ENCODE peak calls at places on chromosome 9, in nine cellular contexts. O is bronchial epithelial cell, F is cardiac fibroblast, J is choroid plexus epithelial cell, I is left ventricle myocardium inferior, B is H9, C is foreskin fibroblast, Y is A673, U is colonic mucosa. L is an unnamed sample.

GRCh38 chr9:133273819-133274218 is 1.2 kb downstream of the ABO start:
- DNase-seq in O (no peak), F (no peak), J (no peak), I (no peak), B (no peak), C (no peak), Y (no peak), U (peak; percentile 63), L (no peak)

GRCh38 chr9:71446081-71446480 is 322.2 kb downstream of the CEMIP2 start:
- DNase-seq in O (no peak), F (no peak), J (no peak), I (no peak), B (no peak), C (no peak), Y (no peak), U (no peak), L (no peak)

GRCh38 chr9:99592834-99593584 is 228.7 kb upstream of the NR4A3 start:
- DNase-seq in O (no peak), F (no peak), J (no peak), I (no peak), B (no peak), C (no peak), Y (no peak), U (no peak), L (no peak)

GRCh38 chr9:81465468-81466002 is 223.8 kb downstream of the TLE1 start:
- DNase-seq in O (no peak), F (peak; percentile 35), J (peak; percentile 39), I (no peak), B (no peak), C (no peak), Y (no peak), U (no peak), L (no peak)

GRCh38 chr9:80004687-80005086 is 432.9 kb downstream of the TLE4 start:
- DNase-seq in O (peak; percentile 25), F (peak; percentile 8), J (no peak), I (no peak), B (no peak), C (no peak), Y (peak; percentile 2), U (no peak), L (no peak)

GRCh38 chr9:8599937-8600336 is 800.4 kb upstream of the DMAC1 start:
- DNase-seq in O (no peak), F (no peak), J (no peak), I (no peak), B (peak; percentile 71), C (no peak), Y (no peak), U (no peak), L (no peak)

GRCh38 chr9:7148243-7148765 is 390.5 kb downstream of the KDM4C start:
- DNase-seq in O (no peak), F (no peak), J (no peak), I (no peak), B (no peak), C (no peak), Y (no peak), U (no peak), L (no peak)

GRCh38 chr9:135355466-135356420 is 123.8 kb upstream of the PPP1R26 start:
- DNase-seq in O (no peak), F (no peak), J (no peak), I (no peak), B (no peak), C (no peak), Y (no peak), U (no peak), L (no peak)

GRCh38 chr9:132998861-132999635 is 20.6 kb downstream of the GFI1B start:
- DNase-seq in O (no peak), F (no peak), J (no peak), I (no peak), B (no peak), C (no peak), Y (no peak), U (no peak), L (no peak)

GRCh38 chr9:36765077-36765390 is 192.3 kb downstream of the MELK start:
- DNase-seq in O (no peak), F (no peak), J (no peak), I (no peak), B (no peak), C (no peak), Y (no peak), U (no peak), L (no peak)

GRCh38 chr9:17535176-17535575 is 43.7 kb upstream of the SH3GL2 start:
- DNase-seq in O (no peak), F (no peak), J (no peak), I (no peak), B (no peak), C (no peak), Y (no peak), U (no peak), L (no peak)

GRCh38 chr9:17536027-17536426 is 42.8 kb upstream of the SH3GL2 start:
- DNase-seq in O (peak; percentile 17), F (no peak), J (no peak), I (no peak), B (no peak), C (no peak), Y (no peak), U (no peak), L (no peak)

GRCh38 chr9:17532461-17532860 is 46.4 kb upstream of the SH3GL2 start:
- DNase-seq in O (no peak), F (no peak), J (no peak), I (no peak), B (no peak), C (no peak), Y (no peak), U (no peak), L (no peak)

GRCh38 chr9:17528859-17529258 is 50.0 kb upstream of the SH3GL2 start:
- DNase-seq in O (peak; percentile 17), F (peak; percentile 27), J (peak; percentile 35), I (no peak), B (no peak), C (peak; percentile 7), Y (peak; percentile 6), U (no peak), L (no peak)

DNA sequence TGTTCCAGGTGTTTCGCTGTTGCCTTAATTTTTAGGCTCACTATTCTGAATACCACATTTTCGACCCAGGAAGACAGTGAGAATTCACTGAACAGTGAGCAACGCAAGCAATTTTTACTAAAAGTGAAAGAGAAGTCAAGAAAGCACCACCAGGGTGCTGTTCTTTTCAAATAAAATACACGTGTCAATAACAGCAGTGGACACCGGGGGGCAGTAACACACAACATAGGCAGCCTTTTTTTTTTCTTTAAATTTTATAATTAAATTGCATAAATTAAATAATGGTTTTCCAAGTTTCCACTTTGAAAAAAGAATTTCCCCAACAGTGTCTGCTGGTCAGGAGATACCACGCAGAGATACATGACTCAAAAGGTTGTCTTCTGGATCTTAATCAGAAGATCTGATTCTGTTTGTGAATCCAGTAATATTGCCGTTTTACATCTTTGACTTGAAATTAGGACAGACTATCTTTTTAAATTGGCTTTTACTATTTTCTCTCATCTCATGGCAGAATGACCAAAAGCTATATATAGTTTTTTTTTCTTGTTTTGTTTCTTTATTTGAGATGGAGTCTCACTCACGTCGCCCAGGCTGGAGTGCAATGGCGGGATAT is 47.1 kb upstream of the SH3GL2 start:
- DNase-seq in O (peak; percentile 37), F (peak; percentile 66), J (peak; percentile 79), I (no peak), B (no peak), C (peak; percentile 69), Y (peak; percentile 37), U (peak; percentile 50), L (peak; percentile 45)
- TF ChIP-seq CTCF in O (peak; percentile 50), F (peak; percentile 69), J (peak; percentile 76), I (peak; percentile 70), B (peak; percentile 93), C (peak; percentile 60), Y (peak; percentile 63), U (peak; percentile 54), L (peak; percentile 41)

GRCh38 chr9:87500491-87500890 is 2.8 kb downstream of the DAPK1 start:
- DNase-seq in O (no peak), F (no peak), J (no peak), I (no peak), B (no peak), C (no peak), Y (peak; percentile 75), U (no peak), L (peak; percentile 61)
- TF ChIP-seq CTCF in O (no peak), F (no peak), J (peak; percentile 28), I (no peak), B (no peak), C (no peak), Y (peak; percentile 46), U (no peak), L (no peak)

DNA sequence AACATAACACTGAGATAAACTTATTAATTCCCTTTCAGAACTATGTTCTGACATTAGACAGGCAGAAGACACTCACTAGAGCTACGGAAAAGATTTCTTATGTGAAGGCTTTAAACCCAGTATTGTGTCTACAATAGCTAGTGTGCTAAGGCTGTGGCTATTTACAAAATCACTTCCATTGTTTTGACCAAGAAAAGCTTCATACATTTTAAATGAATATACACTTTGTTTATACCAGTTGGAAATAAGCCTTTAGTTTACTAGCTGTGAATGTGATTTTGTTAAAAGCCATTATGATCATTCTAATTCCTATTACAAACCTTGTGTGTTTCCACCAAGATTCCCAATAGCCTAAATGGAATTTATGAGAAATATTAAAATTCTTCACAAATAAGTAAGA is 83.0 kb downstream of the AGTPBP1 start:
- DNase-seq in O (no peak), F (no peak), J (no peak), I (no peak), B (no peak), C (no peak), Y (no peak), U (no peak), L (no peak)
- TF ChIP-seq CTCF in O (no peak), F (no peak), J (no peak), I (no peak), B (no peak), C (no peak), Y (no peak), U (no peak), L (no peak)

GRCh38 chr9:124040186-124040920 is 28.8 kb downstream of the LHX2 start:
- DNase-seq in O (peak; percentile 48), F (peak; percentile 73), J (peak; percentile 36), I (no peak), B (no peak), C (peak; percentile 56), Y (no peak), U (no peak), L (no peak)

GRCh38 chr9:124038239-124038638 is 26.7 kb downstream of the LHX2 start:
- DNase-seq in O (no peak), F (no peak), J (no peak), I (no peak), B (no peak), C (peak; percentile 25), Y (no peak), U (no peak), L (no peak)

GRCh38 chr9:124038790-124039633 is 27.4 kb downstream of the LHX2 start:
- DNase-seq in O (no peak), F (no peak), J (no peak), I (no peak), B (no peak), C (no peak), Y (no peak), U (no peak), L (no peak)

GRCh38 chr9:124036578-124036977 is 25.0 kb downstream of the LHX2 start:
- DNase-seq in O (no peak), F (no peak), J (no peak), I (no peak), B (no peak), C (no peak), Y (no peak), U (no peak), L (no peak)

DNA sequence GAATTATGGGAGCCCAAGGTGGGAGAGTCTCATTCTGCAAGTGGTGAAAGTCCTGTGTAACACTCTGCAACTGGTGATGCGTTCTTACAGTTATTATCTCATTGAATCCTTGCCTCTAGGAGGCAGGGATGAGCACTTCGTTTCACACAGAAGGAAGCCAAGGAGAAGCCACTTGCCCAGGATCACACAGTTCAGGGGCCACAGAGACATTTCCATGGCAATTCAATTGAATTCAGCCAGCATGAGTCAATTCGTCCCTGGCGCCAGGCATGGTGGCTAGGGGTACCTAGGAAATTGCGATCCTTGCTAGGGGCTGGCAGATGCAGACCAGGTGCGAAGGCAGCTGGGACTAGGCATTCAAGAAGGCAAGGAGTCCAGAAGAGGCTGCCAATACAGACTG is 26.2 kb downstream of the LHX2 start:
- DNase-seq in O (no peak), F (no peak), J (peak; percentile 27), I (no peak), B (no peak), C (no peak), Y (no peak), U (no peak), L (no peak)
- TF ChIP-seq CTCF in O (no peak), F (no peak), J (peak; percentile 36), I (no peak), B (peak; percentile 47), C (peak; percentile 6), Y (peak; percentile 34), U (no peak), L (no peak)